ENCODE peak calls at places on chromosomes 16 and 17, in eight cellular contexts. One of them, this sample, is unnamed.

GRCh38 chr17:17044846-17045561 is 2.7 kb downstream of the MPRIP start:
- DNase-seq in colonic mucosa: peak
- DNase-seq in foreskin fibroblast: peak
- DNase-seq in AG10803: peak
- DNase-seq in hepatocyte: peak
- DNase-seq in OCI-LY7: peak
- DNase-seq in cardiac fibroblast: peak
- DNase-seq in Panc1: no peak
- DNase-seq in this sample: no peak

GRCh38 chr17:5758651-5759050 is 174.3 kb upstream of the NLRP1 start:
- DNase-seq in colonic mucosa: peak
- DNase-seq in foreskin fibroblast: peak
- DNase-seq in AG10803: peak
- DNase-seq in hepatocyte: no peak
- DNase-seq in OCI-LY7: peak
- DNase-seq in cardiac fibroblast: peak
- DNase-seq in Panc1: no peak
- DNase-seq in this sample: no peak

GRCh38 chr17:38579934-38580333 is 25.8 kb downstream of the SRCIN1 start:
- DNase-seq in colonic mucosa: no peak
- DNase-seq in foreskin fibroblast: peak
- DNase-seq in AG10803: no peak
- DNase-seq in hepatocyte: peak
- DNase-seq in OCI-LY7: no peak
- DNase-seq in cardiac fibroblast: peak
- DNase-seq in Panc1: no peak
- DNase-seq in this sample: no peak

GRCh38 chr17:78883090-78883532 is 19.9 kb downstream of the CEP295NL start:
- DNase-seq in colonic mucosa: peak
- DNase-seq in foreskin fibroblast: peak
- DNase-seq in AG10803: peak
- DNase-seq in hepatocyte: peak
- DNase-seq in OCI-LY7: no peak
- DNase-seq in cardiac fibroblast: peak
- DNase-seq in Panc1: peak
- DNase-seq in this sample: peak

GRCh38 chr16:14560523-14560922 is 69.5 kb downstream of the PARN start:
- DNase-seq in colonic mucosa: no peak
- DNase-seq in foreskin fibroblast: no peak
- DNase-seq in AG10803: no peak
- DNase-seq in hepatocyte: no peak
- DNase-seq in OCI-LY7: no peak
- DNase-seq in cardiac fibroblast: no peak
- DNase-seq in Panc1: no peak
- DNase-seq in this sample: no peak

GRCh38 chr17:68849673-68850260 is 105.4 kb downstream of the ABCA8 start:
- DNase-seq in colonic mucosa: no peak
- DNase-seq in foreskin fibroblast: peak
- DNase-seq in AG10803: peak
- DNase-seq in hepatocyte: no peak
- DNase-seq in OCI-LY7: no peak
- DNase-seq in cardiac fibroblast: no peak
- DNase-seq in Panc1: no peak
- DNase-seq in this sample: no peak

GRCh38 chr16:86502856-86503748 is 7.2 kb upstream of the FOXF1 start:
- DNase-seq in colonic mucosa: no peak
- DNase-seq in foreskin fibroblast: peak
- DNase-seq in AG10803: no peak
- DNase-seq in hepatocyte: no peak
- DNase-seq in OCI-LY7: no peak
- DNase-seq in cardiac fibroblast: no peak
- DNase-seq in Panc1: no peak
- DNase-seq in this sample: no peak

GRCh38 chr16:31352344-31353115 is 2.4 kb upstream of the ITGAX start:
- DNase-seq in colonic mucosa: no peak
- DNase-seq in foreskin fibroblast: no peak
- DNase-seq in AG10803: no peak
- DNase-seq in hepatocyte: no peak
- DNase-seq in OCI-LY7: peak
- DNase-seq in cardiac fibroblast: no peak
- DNase-seq in Panc1: no peak
- DNase-seq in this sample: no peak

GRCh38 chr16:77775911-77776909 is 12.2 kb upstream of the VAT1L start:
- DNase-seq in colonic mucosa: no peak
- DNase-seq in foreskin fibroblast: peak
- DNase-seq in AG10803: no peak
- DNase-seq in hepatocyte: no peak
- DNase-seq in OCI-LY7: no peak
- DNase-seq in cardiac fibroblast: no peak
- DNase-seq in Panc1: no peak
- DNase-seq in this sample: no peak

GRCh38 chr16:1429026-1429425 is 1.9 kb upstream of the PERCC1 start:
- DNase-seq in colonic mucosa: no peak
- DNase-seq in foreskin fibroblast: no peak
- DNase-seq in AG10803: no peak
- DNase-seq in hepatocyte: no peak
- DNase-seq in OCI-LY7: no peak
- DNase-seq in cardiac fibroblast: no peak
- DNase-seq in Panc1: no peak
- DNase-seq in this sample: no peak

GRCh38 chr17:52383493-52384100 is 225.1 kb upstream of the CA10 start:
- DNase-seq in colonic mucosa: peak
- DNase-seq in foreskin fibroblast: peak
- DNase-seq in AG10803: no peak
- DNase-seq in hepatocyte: peak
- DNase-seq in OCI-LY7: peak
- DNase-seq in cardiac fibroblast: peak
- DNase-seq in Panc1: peak
- DNase-seq in this sample: no peak

GRCh38 chr17:50469005-50469605 is 425 bp upstream of the CHAD start:
- DNase-seq in colonic mucosa: peak
- DNase-seq in foreskin fibroblast: peak
- DNase-seq in AG10803: no peak
- DNase-seq in hepatocyte: no peak
- DNase-seq in OCI-LY7: no peak
- DNase-seq in cardiac fibroblast: no peak
- DNase-seq in Panc1: no peak
- DNase-seq in this sample: no peak

GRCh38 chr17:76949913-76950695 is 81.9 kb downstream of the MGAT5B start:
- DNase-seq in colonic mucosa: no peak
- DNase-seq in foreskin fibroblast: no peak
- DNase-seq in AG10803: no peak
- DNase-seq in hepatocyte: no peak
- DNase-seq in OCI-LY7: no peak
- DNase-seq in cardiac fibroblast: no peak
- DNase-seq in Panc1: no peak
- DNase-seq in this sample: no peak

GRCh38 chr17:5097101-5097834 is 14.4 kb downstream of the ZNF232 start:
- DNase-seq in colonic mucosa: peak
- DNase-seq in foreskin fibroblast: peak
- DNase-seq in AG10803: no peak
- DNase-seq in hepatocyte: peak
- DNase-seq in OCI-LY7: no peak
- DNase-seq in cardiac fibroblast: no peak
- DNase-seq in Panc1: no peak
- DNase-seq in this sample: peak

GRCh38 chr16:89133457-89134127 is 38.0 kb upstream of the CDH15 start:
- DNase-seq in colonic mucosa: no peak
- DNase-seq in foreskin fibroblast: no peak
- DNase-seq in AG10803: no peak
- DNase-seq in hepatocyte: no peak
- DNase-seq in OCI-LY7: no peak
- DNase-seq in cardiac fibroblast: no peak
- DNase-seq in Panc1: no peak
- DNase-seq in this sample: no peak

GRCh38 chr17:36889955-36890354 is 47.3 kb upstream of the LHX1 start:
- DNase-seq in colonic mucosa: no peak
- DNase-seq in foreskin fibroblast: no peak
- DNase-seq in AG10803: no peak
- DNase-seq in hepatocyte: no peak
- DNase-seq in OCI-LY7: no peak
- DNase-seq in cardiac fibroblast: no peak
- DNase-seq in Panc1: no peak
- DNase-seq in this sample: no peak

GRCh38 chr17:29163563-29163962 is 16.6 kb downstream of the MYO18A start:
- DNase-seq in colonic mucosa: no peak
- DNase-seq in foreskin fibroblast: peak
- DNase-seq in AG10803: peak
- DNase-seq in hepatocyte: peak
- DNase-seq in OCI-LY7: no peak
- DNase-seq in cardiac fibroblast: peak
- DNase-seq in Panc1: no peak
- DNase-seq in this sample: no peak

GRCh38 chr17:58412064-58412703 is 5.2 kb downstream of the RNF43 start:
- DNase-seq in colonic mucosa: no peak
- DNase-seq in foreskin fibroblast: no peak
- DNase-seq in AG10803: no peak
- DNase-seq in hepatocyte: no peak
- DNase-seq in OCI-LY7: no peak
- DNase-seq in cardiac fibroblast: no peak
- DNase-seq in Panc1: no peak
- DNase-seq in this sample: no peak

GRCh38 chr16:85327731-85328664 is 215.7 kb upstream of the CIBAR2 start:
- DNase-seq in colonic mucosa: no peak
- DNase-seq in foreskin fibroblast: peak
- DNase-seq in AG10803: no peak
- DNase-seq in hepatocyte: peak
- DNase-seq in OCI-LY7: no peak
- DNase-seq in cardiac fibroblast: no peak
- DNase-seq in Panc1: no peak
- DNase-seq in this sample: no peak

GRCh38 chr16:56647641-56648431 is 3.9 kb upstream of the MT1B start:
- DNase-seq in colonic mucosa: peak
- DNase-seq in foreskin fibroblast: no peak
- DNase-seq in AG10803: no peak
- DNase-seq in hepatocyte: peak
- DNase-seq in OCI-LY7: no peak
- DNase-seq in cardiac fibroblast: no peak
- DNase-seq in Panc1: no peak
- DNase-seq in this sample: no peak
- H3K4me3 ChIP-seq in colonic mucosa: no peak
- H3K4me3 ChIP-seq in foreskin fibroblast: no peak
- H3K4me3 ChIP-seq in AG10803: no peak
- H3K4me3 ChIP-seq in hepatocyte: no peak
- H3K4me3 ChIP-seq in OCI-LY7: no peak
- H3K4me3 ChIP-seq in cardiac fibroblast: no peak
- H3K4me3 ChIP-seq in Panc1: no peak
- H3K4me3 ChIP-seq in this sample: no peak

DNA sequence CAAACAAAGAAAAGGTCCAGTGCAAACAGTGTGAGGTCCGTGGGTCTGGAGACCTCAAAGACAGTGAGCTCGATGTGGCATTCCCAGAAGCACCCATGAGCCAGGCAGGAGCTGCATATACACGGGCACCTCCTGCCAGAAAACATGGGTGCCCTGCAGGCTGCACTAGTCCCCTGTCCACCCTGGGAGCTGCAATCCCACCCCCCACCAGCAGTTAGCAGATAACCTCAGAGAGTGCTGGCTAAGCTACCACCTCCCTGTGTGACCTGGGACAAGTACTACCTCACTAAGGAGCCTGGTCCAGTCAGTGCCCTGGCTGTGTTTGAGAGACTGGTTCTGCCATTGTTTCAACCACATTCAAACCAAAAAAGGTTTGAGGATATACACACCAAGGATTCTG is 135.7 kb downstream of the ZNF423 start:
- DNase-seq in colonic mucosa: no peak
- DNase-seq in foreskin fibroblast: no peak
- DNase-seq in AG10803: no peak
- DNase-seq in hepatocyte: no peak
- DNase-seq in OCI-LY7: no peak
- DNase-seq in cardiac fibroblast: no peak
- DNase-seq in Panc1: no peak
- DNase-seq in this sample: no peak
- TF ChIP-seq CTCF in colonic mucosa: no peak
- TF ChIP-seq CTCF in foreskin fibroblast: no peak
- TF ChIP-seq CTCF in AG10803: no peak
- TF ChIP-seq CTCF in hepatocyte: no peak
- TF ChIP-seq CTCF in OCI-LY7: no peak
- TF ChIP-seq CTCF in cardiac fibroblast: no peak
- TF ChIP-seq CTCF in Panc1: no peak
- TF ChIP-seq CTCF in this sample: no peak

DNA sequence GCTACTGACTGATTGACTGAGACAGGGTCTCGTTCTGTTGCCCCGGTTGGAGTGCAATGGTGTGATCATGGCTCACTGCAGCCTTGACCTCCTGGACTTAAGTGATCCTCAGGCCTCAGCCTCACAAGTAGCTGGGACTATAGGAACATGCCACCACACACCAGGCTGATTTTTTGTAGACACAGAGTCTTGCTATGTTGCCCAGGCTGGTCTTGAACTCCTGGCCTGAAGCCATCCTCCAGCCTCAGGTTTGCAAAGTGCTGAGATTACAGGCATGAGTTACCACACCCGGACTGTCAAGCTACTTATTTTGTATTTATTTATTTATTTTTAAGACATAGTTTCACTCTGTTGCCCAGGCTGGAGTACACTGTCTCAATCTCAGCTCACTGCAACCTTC is 55.2 kb downstream of the METTL16 start:
- DNase-seq in colonic mucosa: no peak
- DNase-seq in foreskin fibroblast: no peak
- DNase-seq in AG10803: no peak
- DNase-seq in hepatocyte: no peak
- DNase-seq in OCI-LY7: no peak
- DNase-seq in cardiac fibroblast: no peak
- DNase-seq in Panc1: no peak
- DNase-seq in this sample: no peak
- H3K4me3 ChIP-seq in colonic mucosa: no peak
- H3K4me3 ChIP-seq in foreskin fibroblast: no peak
- H3K4me3 ChIP-seq in AG10803: no peak
- H3K4me3 ChIP-seq in hepatocyte: no peak
- H3K4me3 ChIP-seq in OCI-LY7: no peak
- H3K4me3 ChIP-seq in cardiac fibroblast: no peak
- H3K4me3 ChIP-seq in Panc1: no peak
- H3K4me3 ChIP-seq in this sample: no peak

DNA sequence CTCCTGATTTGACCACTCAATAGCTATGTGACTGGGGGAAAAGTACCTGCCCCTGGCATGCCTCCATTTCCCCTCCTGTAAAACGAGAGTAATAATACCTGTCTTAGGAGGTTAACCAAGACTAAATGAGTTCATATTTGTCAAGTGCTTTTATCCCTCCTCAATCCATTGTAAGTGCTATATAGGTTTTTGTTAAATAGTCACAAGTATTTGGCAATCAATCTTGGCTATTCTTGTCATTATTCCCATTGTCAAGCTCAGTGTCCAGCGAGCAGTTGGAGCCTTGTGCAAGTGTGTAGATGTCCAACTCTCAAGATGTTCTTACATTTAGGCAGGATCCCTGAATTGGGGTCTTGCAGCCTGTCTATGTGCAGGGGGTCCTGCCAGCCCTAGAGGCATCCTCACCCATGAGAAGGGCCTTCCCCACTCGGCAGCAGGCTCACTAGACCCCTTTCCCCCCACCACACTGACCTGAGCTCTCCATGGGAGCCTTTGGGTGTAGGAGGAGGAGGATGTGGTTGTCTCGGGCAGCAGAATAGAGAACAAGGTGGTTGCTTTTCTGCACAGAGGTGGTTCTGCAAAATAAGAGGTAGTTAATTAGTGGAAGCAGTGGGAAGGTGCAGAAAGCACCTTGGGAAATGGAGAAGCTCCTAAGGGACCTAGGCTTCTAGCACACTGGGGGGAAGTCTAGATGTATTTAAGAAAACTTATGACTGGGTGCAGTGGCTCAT is 18.0 kb downstream of the PIK3R6 start:
- DNase-seq in colonic mucosa: no peak
- DNase-seq in foreskin fibroblast: no peak
- DNase-seq in AG10803: no peak
- DNase-seq in hepatocyte: no peak
- DNase-seq in OCI-LY7: no peak
- DNase-seq in cardiac fibroblast: no peak
- DNase-seq in Panc1: no peak
- DNase-seq in this sample: no peak
- TF ChIP-seq CTCF in colonic mucosa: no peak
- TF ChIP-seq CTCF in foreskin fibroblast: no peak
- TF ChIP-seq CTCF in AG10803: no peak
- TF ChIP-seq CTCF in hepatocyte: no peak
- TF ChIP-seq CTCF in OCI-LY7: no peak
- TF ChIP-seq CTCF in cardiac fibroblast: no peak
- TF ChIP-seq CTCF in Panc1: no peak
- TF ChIP-seq CTCF in this sample: no peak

This sample was measured in right atrium auricular region.